ENCODE peak calls at places on chromosome 19, in seven cellular contexts. One of them, this sample, is unnamed.
A peak's percentile ranks its signal among the peaks of the same experiment; 100 is the strongest.

GRCh38 chr19:8552810-8553209 is 24.4 kb downstream of the MYO1F start:
- DNase-seq in anterior cingulate cortex: no peak
- DNase-seq in esophagus squamous epithelium: no peak
- DNase-seq in immature natural killer cell: no peak
- DNase-seq in CD4-positive, alpha-beta T cell: no peak
- DNase-seq in T-helper 2 cell: no peak
- DNase-seq in stimulated activated effector memory CD8-positive, alpha-beta T cell treated with anti-CD3 and anti-CD28 coated beads, Interleukin-12 subunit alpha, Interleukin-12 subunit beta, amount 100 ng/mL, for 72 hours: no peak
- DNase-seq in this sample: no peak

GRCh38 chr19:8242212-8242821 is 33.1 kb downstream of the CERS4 start:
- DNase-seq in anterior cingulate cortex: no peak
- DNase-seq in esophagus squamous epithelium: no peak
- DNase-seq in immature natural killer cell: no peak
- DNase-seq in CD4-positive, alpha-beta T cell: no peak
- DNase-seq in T-helper 2 cell: no peak
- DNase-seq in stimulated activated effector memory CD8-positive, alpha-beta T cell treated with anti-CD3 and anti-CD28 coated beads, Interleukin-12 subunit alpha, Interleukin-12 subunit beta, amount 100 ng/mL, for 72 hours: no peak
- DNase-seq in this sample: peak; percentile 63

GRCh38 chr19:51136891-51137551 is 5.1 kb upstream of the SIGLEC7 start:
- DNase-seq in anterior cingulate cortex: no peak
- DNase-seq in esophagus squamous epithelium: no peak
- DNase-seq in immature natural killer cell: no peak
- DNase-seq in CD4-positive, alpha-beta T cell: no peak
- DNase-seq in T-helper 2 cell: no peak
- DNase-seq in stimulated activated effector memory CD8-positive, alpha-beta T cell treated with anti-CD3 and anti-CD28 coated beads, Interleukin-12 subunit alpha, Interleukin-12 subunit beta, amount 100 ng/mL, for 72 hours: no peak
- DNase-seq in this sample: peak; percentile 76

GRCh38 chr19:47613165-47614146 is 4.5 kb downstream of the BICRA start:
- DNase-seq in anterior cingulate cortex: no peak
- DNase-seq in esophagus squamous epithelium: no peak
- DNase-seq in immature natural killer cell: no peak
- DNase-seq in CD4-positive, alpha-beta T cell: no peak
- DNase-seq in T-helper 2 cell: no peak
- DNase-seq in stimulated activated effector memory CD8-positive, alpha-beta T cell treated with anti-CD3 and anti-CD28 coated beads, Interleukin-12 subunit alpha, Interleukin-12 subunit beta, amount 100 ng/mL, for 72 hours: no peak
- DNase-seq in this sample: peak; percentile 44

GRCh38 chr19:41339936-41340335 is 13.8 kb downstream of the TGFB1 start:
- DNase-seq in anterior cingulate cortex: no peak
- DNase-seq in esophagus squamous epithelium: no peak
- DNase-seq in immature natural killer cell: no peak
- DNase-seq in CD4-positive, alpha-beta T cell: no peak
- DNase-seq in T-helper 2 cell: no peak
- DNase-seq in stimulated activated effector memory CD8-positive, alpha-beta T cell treated with anti-CD3 and anti-CD28 coated beads, Interleukin-12 subunit alpha, Interleukin-12 subunit beta, amount 100 ng/mL, for 72 hours: no peak
- DNase-seq in this sample: no peak

GRCh38 chr19:1489463-1489971 is 633 bp downstream of the PCSK4 start:
- DNase-seq in anterior cingulate cortex: no peak
- DNase-seq in esophagus squamous epithelium: no peak
- DNase-seq in immature natural killer cell: no peak
- DNase-seq in CD4-positive, alpha-beta T cell: no peak
- DNase-seq in T-helper 2 cell: peak; percentile 65
- DNase-seq in stimulated activated effector memory CD8-positive, alpha-beta T cell treated with anti-CD3 and anti-CD28 coated beads, Interleukin-12 subunit alpha, Interleukin-12 subunit beta, amount 100 ng/mL, for 72 hours: no peak
- DNase-seq in this sample: no peak

GRCh38 chr19:55622242-55622969 is 2.0 kb downstream of the ZNF784 start:
- DNase-seq in anterior cingulate cortex: no peak
- DNase-seq in esophagus squamous epithelium: no peak
- DNase-seq in immature natural killer cell: no peak
- DNase-seq in CD4-positive, alpha-beta T cell: no peak
- DNase-seq in T-helper 2 cell: no peak
- DNase-seq in stimulated activated effector memory CD8-positive, alpha-beta T cell treated with anti-CD3 and anti-CD28 coated beads, Interleukin-12 subunit alpha, Interleukin-12 subunit beta, amount 100 ng/mL, for 72 hours: no peak
- DNase-seq in this sample: no peak

GRCh38 chr19:54299515-54299914 is 13.5 kb downstream of the LILRA5 start:
- DNase-seq in anterior cingulate cortex: no peak
- DNase-seq in esophagus squamous epithelium: no peak
- DNase-seq in immature natural killer cell: no peak
- DNase-seq in CD4-positive, alpha-beta T cell: no peak
- DNase-seq in T-helper 2 cell: no peak
- DNase-seq in stimulated activated effector memory CD8-positive, alpha-beta T cell treated with anti-CD3 and anti-CD28 coated beads, Interleukin-12 subunit alpha, Interleukin-12 subunit beta, amount 100 ng/mL, for 72 hours: no peak
- DNase-seq in this sample: no peak

GRCh38 chr19:50333235-50333736 is 4.1 kb upstream of the KCNC3 start:
- DNase-seq in anterior cingulate cortex: peak; percentile 94
- DNase-seq in esophagus squamous epithelium: peak; percentile 52
- DNase-seq in immature natural killer cell: peak; percentile 88
- DNase-seq in CD4-positive, alpha-beta T cell: peak; percentile 90
- DNase-seq in T-helper 2 cell: peak; percentile 99
- DNase-seq in stimulated activated effector memory CD8-positive, alpha-beta T cell treated with anti-CD3 and anti-CD28 coated beads, Interleukin-12 subunit alpha, Interleukin-12 subunit beta, amount 100 ng/mL, for 72 hours: peak; percentile 76
- DNase-seq in this sample: peak; percentile 87

GRCh38 chr19:17185590-17185989 is 29.6 kb upstream of the USE1 start:
- DNase-seq in anterior cingulate cortex: no peak
- DNase-seq in esophagus squamous epithelium: no peak
- DNase-seq in immature natural killer cell: peak; percentile 22
- DNase-seq in CD4-positive, alpha-beta T cell: no peak
- DNase-seq in T-helper 2 cell: no peak
- DNase-seq in stimulated activated effector memory CD8-positive, alpha-beta T cell treated with anti-CD3 and anti-CD28 coated beads, Interleukin-12 subunit alpha, Interleukin-12 subunit beta, amount 100 ng/mL, for 72 hours: no peak
- DNase-seq in this sample: no peak

GRCh38 chr19:19280561-19280960 is 7.5 kb upstream of the TM6SF2 start:
- DNase-seq in anterior cingulate cortex: peak; percentile 56
- DNase-seq in esophagus squamous epithelium: no peak
- DNase-seq in immature natural killer cell: no peak
- DNase-seq in CD4-positive, alpha-beta T cell: no peak
- DNase-seq in T-helper 2 cell: no peak
- DNase-seq in stimulated activated effector memory CD8-positive, alpha-beta T cell treated with anti-CD3 and anti-CD28 coated beads, Interleukin-12 subunit alpha, Interleukin-12 subunit beta, amount 100 ng/mL, for 72 hours: no peak
- DNase-seq in this sample: no peak

GRCh38 chr19:55069137-55069858 is 6.3 kb upstream of the RDH13 start:
- DNase-seq in anterior cingulate cortex: no peak
- DNase-seq in esophagus squamous epithelium: no peak
- DNase-seq in immature natural killer cell: no peak
- DNase-seq in CD4-positive, alpha-beta T cell: no peak
- DNase-seq in T-helper 2 cell: no peak
- DNase-seq in stimulated activated effector memory CD8-positive, alpha-beta T cell treated with anti-CD3 and anti-CD28 coated beads, Interleukin-12 subunit alpha, Interleukin-12 subunit beta, amount 100 ng/mL, for 72 hours: no peak
- DNase-seq in this sample: no peak

GRCh38 chr19:19064098-19064722 is 416 bp downstream of the SLC25A42 start:
- DNase-seq in anterior cingulate cortex: no peak
- DNase-seq in esophagus squamous epithelium: peak; percentile 45
- DNase-seq in immature natural killer cell: no peak
- DNase-seq in CD4-positive, alpha-beta T cell: no peak
- DNase-seq in T-helper 2 cell: no peak
- DNase-seq in stimulated activated effector memory CD8-positive, alpha-beta T cell treated with anti-CD3 and anti-CD28 coated beads, Interleukin-12 subunit alpha, Interleukin-12 subunit beta, amount 100 ng/mL, for 72 hours: no peak
- DNase-seq in this sample: no peak

GRCh38 chr19:17325881-17326594 is 8.6 kb downstream of the ANO8 start:
- DNase-seq in anterior cingulate cortex: peak; percentile 89
- DNase-seq in esophagus squamous epithelium: no peak
- DNase-seq in immature natural killer cell: no peak
- DNase-seq in CD4-positive, alpha-beta T cell: no peak
- DNase-seq in T-helper 2 cell: no peak
- DNase-seq in stimulated activated effector memory CD8-positive, alpha-beta T cell treated with anti-CD3 and anti-CD28 coated beads, Interleukin-12 subunit alpha, Interleukin-12 subunit beta, amount 100 ng/mL, for 72 hours: no peak
- DNase-seq in this sample: no peak

GRCh38 chr19:19630426-19630825 is 2.4 kb upstream of the LPAR2 start:
- DNase-seq in anterior cingulate cortex: no peak
- DNase-seq in esophagus squamous epithelium: no peak
- DNase-seq in immature natural killer cell: no peak
- DNase-seq in CD4-positive, alpha-beta T cell: no peak
- DNase-seq in T-helper 2 cell: no peak
- DNase-seq in stimulated activated effector memory CD8-positive, alpha-beta T cell treated with anti-CD3 and anti-CD28 coated beads, Interleukin-12 subunit alpha, Interleukin-12 subunit beta, amount 100 ng/mL, for 72 hours: no peak
- DNase-seq in this sample: no peak

GRCh38 chr19:45598267-45599011 is 3.6 kb downstream of the GPR4 start:
- DNase-seq in anterior cingulate cortex: no peak
- DNase-seq in esophagus squamous epithelium: no peak
- DNase-seq in immature natural killer cell: no peak
- DNase-seq in CD4-positive, alpha-beta T cell: peak; percentile 1
- DNase-seq in T-helper 2 cell: no peak
- DNase-seq in stimulated activated effector memory CD8-positive, alpha-beta T cell treated with anti-CD3 and anti-CD28 coated beads, Interleukin-12 subunit alpha, Interleukin-12 subunit beta, amount 100 ng/mL, for 72 hours: no peak
- DNase-seq in this sample: peak; percentile 17

GRCh38 chr19:8512115-8512967 is 1.6 kb downstream of the ZNF414 start:
- DNase-seq in anterior cingulate cortex: no peak
- DNase-seq in esophagus squamous epithelium: no peak
- DNase-seq in immature natural killer cell: no peak
- DNase-seq in CD4-positive, alpha-beta T cell: no peak
- DNase-seq in T-helper 2 cell: peak; percentile 30
- DNase-seq in stimulated activated effector memory CD8-positive, alpha-beta T cell treated with anti-CD3 and anti-CD28 coated beads, Interleukin-12 subunit alpha, Interleukin-12 subunit beta, amount 100 ng/mL, for 72 hours: no peak
- DNase-seq in this sample: peak; percentile 66

GRCh38 chr19:647566-648284 is 8.0 kb downstream of the FGF22 start:
- DNase-seq in anterior cingulate cortex: no peak
- DNase-seq in esophagus squamous epithelium: no peak
- DNase-seq in immature natural killer cell: no peak
- DNase-seq in CD4-positive, alpha-beta T cell: no peak
- DNase-seq in T-helper 2 cell: no peak
- DNase-seq in stimulated activated effector memory CD8-positive, alpha-beta T cell treated with anti-CD3 and anti-CD28 coated beads, Interleukin-12 subunit alpha, Interleukin-12 subunit beta, amount 100 ng/mL, for 72 hours: no peak
- DNase-seq in this sample: no peak

GRCh38 chr19:28608292-28608691 is 604.7 kb downstream of the UQCRFS1 start:
- DNase-seq in anterior cingulate cortex: no peak
- DNase-seq in esophagus squamous epithelium: no peak
- DNase-seq in immature natural killer cell: no peak
- DNase-seq in CD4-positive, alpha-beta T cell: no peak
- DNase-seq in T-helper 2 cell: no peak
- DNase-seq in stimulated activated effector memory CD8-positive, alpha-beta T cell treated with anti-CD3 and anti-CD28 coated beads, Interleukin-12 subunit alpha, Interleukin-12 subunit beta, amount 100 ng/mL, for 72 hours: no peak
- DNase-seq in this sample: no peak

GRCh38 chr19:55386515-55386947 is 799 bp downstream of the RPL28 start:
- DNase-seq in anterior cingulate cortex: no peak
- DNase-seq in esophagus squamous epithelium: no peak
- DNase-seq in immature natural killer cell: no peak
- DNase-seq in CD4-positive, alpha-beta T cell: no peak
- DNase-seq in T-helper 2 cell: peak; percentile 26
- DNase-seq in stimulated activated effector memory CD8-positive, alpha-beta T cell treated with anti-CD3 and anti-CD28 coated beads, Interleukin-12 subunit alpha, Interleukin-12 subunit beta, amount 100 ng/mL, for 72 hours: no peak
- DNase-seq in this sample: no peak

GRCh38 chr19:29942404-29943261 is 594 bp downstream of the URI1 start:
- DNase-seq in anterior cingulate cortex: no peak
- DNase-seq in esophagus squamous epithelium: no peak
- DNase-seq in immature natural killer cell: peak; percentile 76
- DNase-seq in CD4-positive, alpha-beta T cell: peak; percentile 71
- DNase-seq in T-helper 2 cell: peak; percentile 90
- DNase-seq in stimulated activated effector memory CD8-positive, alpha-beta T cell treated with anti-CD3 and anti-CD28 coated beads, Interleukin-12 subunit alpha, Interleukin-12 subunit beta, amount 100 ng/mL, for 72 hours: peak; percentile 64
- DNase-seq in this sample: peak; percentile 47

GRCh38 chr19:4066176-4066606 is 508 bp downstream of the ZBTB7A start:
- DNase-seq in anterior cingulate cortex: no peak
- DNase-seq in esophagus squamous epithelium: no peak
- DNase-seq in immature natural killer cell: no peak
- DNase-seq in CD4-positive, alpha-beta T cell: peak; percentile 63
- DNase-seq in T-helper 2 cell: no peak
- DNase-seq in stimulated activated effector memory CD8-positive, alpha-beta T cell treated with anti-CD3 and anti-CD28 coated beads, Interleukin-12 subunit alpha, Interleukin-12 subunit beta, amount 100 ng/mL, for 72 hours: peak; percentile 46
- DNase-seq in this sample: no peak

GRCh38 chr19:29779921-29780320 is 31.9 kb upstream of the CCNE1 start:
- DNase-seq in anterior cingulate cortex: no peak
- DNase-seq in esophagus squamous epithelium: no peak
- DNase-seq in immature natural killer cell: no peak
- DNase-seq in CD4-positive, alpha-beta T cell: no peak
- DNase-seq in T-helper 2 cell: peak; percentile 12
- DNase-seq in stimulated activated effector memory CD8-positive, alpha-beta T cell treated with anti-CD3 and anti-CD28 coated beads, Interleukin-12 subunit alpha, Interleukin-12 subunit beta, amount 100 ng/mL, for 72 hours: no peak
- DNase-seq in this sample: peak; percentile 15

GRCh38 chr19:38838208-38838985 is 6.8 kb upstream of the ECH1 start:
- DNase-seq in anterior cingulate cortex: no peak
- DNase-seq in esophagus squamous epithelium: no peak
- DNase-seq in immature natural killer cell: no peak
- DNase-seq in CD4-positive, alpha-beta T cell: peak; percentile 29
- DNase-seq in T-helper 2 cell: no peak
- DNase-seq in stimulated activated effector memory CD8-positive, alpha-beta T cell treated with anti-CD3 and anti-CD28 coated beads, Interleukin-12 subunit alpha, Interleukin-12 subunit beta, amount 100 ng/mL, for 72 hours: no peak
- DNase-seq in this sample: no peak

GRCh38 chr19:13884726-13885591 is 8.0 kb downstream of the NANOS3 start:
- DNase-seq in anterior cingulate cortex: no peak
- DNase-seq in esophagus squamous epithelium: no peak
- DNase-seq in immature natural killer cell: no peak
- DNase-seq in CD4-positive, alpha-beta T cell: no peak
- DNase-seq in T-helper 2 cell: no peak
- DNase-seq in stimulated activated effector memory CD8-positive, alpha-beta T cell treated with anti-CD3 and anti-CD28 coated beads, Interleukin-12 subunit alpha, Interleukin-12 subunit beta, amount 100 ng/mL, for 72 hours: no peak
- DNase-seq in this sample: no peak

GRCh38 chr19:29967623-29968022 is 25.6 kb downstream of the URI1 start:
- DNase-seq in anterior cingulate cortex: no peak
- DNase-seq in esophagus squamous epithelium: no peak
- DNase-seq in immature natural killer cell: no peak
- DNase-seq in CD4-positive, alpha-beta T cell: no peak
- DNase-seq in T-helper 2 cell: no peak
- DNase-seq in stimulated activated effector memory CD8-positive, alpha-beta T cell treated with anti-CD3 and anti-CD28 coated beads, Interleukin-12 subunit alpha, Interleukin-12 subunit beta, amount 100 ng/mL, for 72 hours: no peak
- DNase-seq in this sample: peak; percentile 50

GRCh38 chr19:10045371-10045770 is 32.1 kb downstream of the RDH8 start:
- DNase-seq in anterior cingulate cortex: no peak
- DNase-seq in esophagus squamous epithelium: no peak
- DNase-seq in immature natural killer cell: no peak
- DNase-seq in CD4-positive, alpha-beta T cell: no peak
- DNase-seq in T-helper 2 cell: no peak
- DNase-seq in stimulated activated effector memory CD8-positive, alpha-beta T cell treated with anti-CD3 and anti-CD28 coated beads, Interleukin-12 subunit alpha, Interleukin-12 subunit beta, amount 100 ng/mL, for 72 hours: no peak
- DNase-seq in this sample: no peak

GRCh38 chr19:1309977-1310852 is 24.5 kb downstream of the EFNA2 start:
- DNase-seq in anterior cingulate cortex: no peak
- DNase-seq in esophagus squamous epithelium: no peak
- DNase-seq in immature natural killer cell: no peak
- DNase-seq in CD4-positive, alpha-beta T cell: no peak
- DNase-seq in T-helper 2 cell: no peak
- DNase-seq in stimulated activated effector memory CD8-positive, alpha-beta T cell treated with anti-CD3 and anti-CD28 coated beads, Interleukin-12 subunit alpha, Interleukin-12 subunit beta, amount 100 ng/mL, for 72 hours: no peak
- DNase-seq in this sample: no peak

GRCh38 chr19:45764947-45765346 is 4.1 kb downstream of the SIX5 start:
- DNase-seq in anterior cingulate cortex: no peak
- DNase-seq in esophagus squamous epithelium: no peak
- DNase-seq in immature natural killer cell: no peak
- DNase-seq in CD4-positive, alpha-beta T cell: no peak
- DNase-seq in T-helper 2 cell: no peak
- DNase-seq in stimulated activated effector memory CD8-positive, alpha-beta T cell treated with anti-CD3 and anti-CD28 coated beads, Interleukin-12 subunit alpha, Interleukin-12 subunit beta, amount 100 ng/mL, for 72 hours: no peak
- DNase-seq in this sample: no peak

GRCh38 chr19:18265611-18265981 is 8.7 kb downstream of the IQCN start:
- DNase-seq in anterior cingulate cortex: no peak
- DNase-seq in esophagus squamous epithelium: no peak
- DNase-seq in immature natural killer cell: no peak
- DNase-seq in CD4-positive, alpha-beta T cell: no peak
- DNase-seq in T-helper 2 cell: no peak
- DNase-seq in stimulated activated effector memory CD8-positive, alpha-beta T cell treated with anti-CD3 and anti-CD28 coated beads, Interleukin-12 subunit alpha, Interleukin-12 subunit beta, amount 100 ng/mL, for 72 hours: no peak
- DNase-seq in this sample: no peak

GRCh38 chr19:42386974-42387707 is 3.0 kb downstream of the CNFN start:
- DNase-seq in anterior cingulate cortex: peak; percentile 7
- DNase-seq in esophagus squamous epithelium: no peak
- DNase-seq in immature natural killer cell: peak; percentile 55
- DNase-seq in CD4-positive, alpha-beta T cell: peak; percentile 65
- DNase-seq in T-helper 2 cell: peak; percentile 77
- DNase-seq in stimulated activated effector memory CD8-positive, alpha-beta T cell treated with anti-CD3 and anti-CD28 coated beads, Interleukin-12 subunit alpha, Interleukin-12 subunit beta, amount 100 ng/mL, for 72 hours: peak; percentile 55
- DNase-seq in this sample: peak; percentile 78

GRCh38 chr19:5775668-5776309 is 8.8 kb downstream of the PRR22 start:
- DNase-seq in anterior cingulate cortex: no peak
- DNase-seq in esophagus squamous epithelium: no peak
- DNase-seq in immature natural killer cell: no peak
- DNase-seq in CD4-positive, alpha-beta T cell: no peak
- DNase-seq in T-helper 2 cell: no peak
- DNase-seq in stimulated activated effector memory CD8-positive, alpha-beta T cell treated with anti-CD3 and anti-CD28 coated beads, Interleukin-12 subunit alpha, Interleukin-12 subunit beta, amount 100 ng/mL, for 72 hours: no peak
- DNase-seq in this sample: no peak

GRCh38 chr19:5200844-5201243 is 139.8 kb downstream of the PTPRS start:
- DNase-seq in anterior cingulate cortex: no peak
- DNase-seq in esophagus squamous epithelium: no peak
- DNase-seq in immature natural killer cell: no peak
- DNase-seq in CD4-positive, alpha-beta T cell: no peak
- DNase-seq in T-helper 2 cell: no peak
- DNase-seq in stimulated activated effector memory CD8-positive, alpha-beta T cell treated with anti-CD3 and anti-CD28 coated beads, Interleukin-12 subunit alpha, Interleukin-12 subunit beta, amount 100 ng/mL, for 72 hours: no peak
- DNase-seq in this sample: no peak

GRCh38 chr19:46573679-46574522 is 27.2 kb upstream of the CALM3 start:
- DNase-seq in anterior cingulate cortex: no peak
- DNase-seq in esophagus squamous epithelium: no peak
- DNase-seq in immature natural killer cell: no peak
- DNase-seq in CD4-positive, alpha-beta T cell: no peak
- DNase-seq in T-helper 2 cell: no peak
- DNase-seq in stimulated activated effector memory CD8-positive, alpha-beta T cell treated with anti-CD3 and anti-CD28 coated beads, Interleukin-12 subunit alpha, Interleukin-12 subunit beta, amount 100 ng/mL, for 72 hours: no peak
- DNase-seq in this sample: no peak

GRCh38 chr19:2423913-2424685 is 3.3 kb downstream of the TIMM13 start:
- DNase-seq in anterior cingulate cortex: no peak
- DNase-seq in esophagus squamous epithelium: no peak
- DNase-seq in immature natural killer cell: no peak
- DNase-seq in CD4-positive, alpha-beta T cell: no peak
- DNase-seq in T-helper 2 cell: no peak
- DNase-seq in stimulated activated effector memory CD8-positive, alpha-beta T cell treated with anti-CD3 and anti-CD28 coated beads, Interleukin-12 subunit alpha, Interleukin-12 subunit beta, amount 100 ng/mL, for 72 hours: no peak
- DNase-seq in this sample: no peak

GRCh38 chr19:4987286-4987685 is 18.4 kb downstream of the KDM4B start:
- DNase-seq in anterior cingulate cortex: no peak
- DNase-seq in esophagus squamous epithelium: no peak
- DNase-seq in immature natural killer cell: no peak
- DNase-seq in CD4-positive, alpha-beta T cell: no peak
- DNase-seq in T-helper 2 cell: no peak
- DNase-seq in stimulated activated effector memory CD8-positive, alpha-beta T cell treated with anti-CD3 and anti-CD28 coated beads, Interleukin-12 subunit alpha, Interleukin-12 subunit beta, amount 100 ng/mL, for 72 hours: no peak
- DNase-seq in this sample: no peak

GRCh38 chr19:21358768-21359451 is at the start of gene ZNF738:
- DNase-seq in anterior cingulate cortex: peak; percentile 94
- DNase-seq in esophagus squamous epithelium: peak; percentile 50
- DNase-seq in immature natural killer cell: peak; percentile 89
- DNase-seq in CD4-positive, alpha-beta T cell: peak; percentile 78
- DNase-seq in T-helper 2 cell: peak; percentile 95
- DNase-seq in stimulated activated effector memory CD8-positive, alpha-beta T cell treated with anti-CD3 and anti-CD28 coated beads, Interleukin-12 subunit alpha, Interleukin-12 subunit beta, amount 100 ng/mL, for 72 hours: peak; percentile 65
- DNase-seq in this sample: peak; percentile 98